ENCODE peak calls at places on chromosomes 3 and 15, in eight cellular contexts. One of them, this sample, is unnamed.

GRCh38 chr3:186746008-186746407 is 28.8 kb downstream of the KNG1 start:
- DNase-seq in K562: peak; percentile 41
- DNase-seq in esophagus muscularis mucosa: no peak
- DNase-seq in OCI-LY7: no peak
- DNase-seq in body of pancreas: no peak
- DNase-seq in esophagus squamous epithelium: no peak
- DNase-seq in sigmoid colon: no peak
- DNase-seq in heart right ventricle: peak; percentile 26
- DNase-seq in this sample: no peak

GRCh38 chr3:149473314-149473990 is 1.0 kb upstream of the TM4SF4 start:
- DNase-seq in esophagus squamous epithelium: peak; percentile 7
- DNase-seq in sigmoid colon: no peak
- DNase-seq in esophagus muscularis mucosa: no peak
- DNase-seq in body of pancreas: peak; percentile 75
- DNase-seq in heart right ventricle: no peak
- DNase-seq in K562: no peak
- DNase-seq in OCI-LY7: no peak
- DNase-seq in this sample: peak; percentile 33

GRCh38 chr3:41365973-41366372 is 166.7 kb downstream of the CTNNB1 start:
- DNase-seq in heart right ventricle: no peak
- DNase-seq in esophagus squamous epithelium: no peak
- DNase-seq in OCI-LY7: no peak
- DNase-seq in esophagus muscularis mucosa: no peak
- DNase-seq in sigmoid colon: no peak
- DNase-seq in K562: no peak
- DNase-seq in body of pancreas: no peak
- DNase-seq in this sample: no peak

GRCh38 chr3:32200490-32200889 is 38.0 kb upstream of the CMTM8 start:
- DNase-seq in K562: no peak
- DNase-seq in heart right ventricle: peak; percentile 89
- DNase-seq in esophagus squamous epithelium: no peak
- DNase-seq in OCI-LY7: no peak
- DNase-seq in sigmoid colon: peak; percentile 89
- DNase-seq in body of pancreas: peak; percentile 35
- DNase-seq in esophagus muscularis mucosa: no peak
- DNase-seq in this sample: no peak

GRCh38 chr3:9397911-9398714 is 698 bp downstream of the SETD5 start:
- DNase-seq in heart right ventricle: peak; percentile 47
- DNase-seq in K562: peak; percentile 27
- DNase-seq in body of pancreas: peak; percentile 67
- DNase-seq in esophagus squamous epithelium: no peak
- DNase-seq in OCI-LY7: peak; percentile 38
- DNase-seq in sigmoid colon: peak; percentile 79
- DNase-seq in esophagus muscularis mucosa: no peak
- DNase-seq in this sample: peak; percentile 13

GRCh38 chr15:90583471-90584252 is 53.9 kb downstream of the CRTC3 start:
- DNase-seq in esophagus squamous epithelium: no peak
- DNase-seq in OCI-LY7: peak; percentile 13
- DNase-seq in body of pancreas: no peak
- DNase-seq in K562: no peak
- DNase-seq in sigmoid colon: no peak
- DNase-seq in esophagus muscularis mucosa: no peak
- DNase-seq in heart right ventricle: no peak
- DNase-seq in this sample: no peak

GRCh38 chr3:77071806-77072205 is 31.9 kb downstream of the ROBO2 start:
- DNase-seq in heart right ventricle: no peak
- DNase-seq in OCI-LY7: no peak
- DNase-seq in esophagus squamous epithelium: no peak
- DNase-seq in esophagus muscularis mucosa: no peak
- DNase-seq in body of pancreas: no peak
- DNase-seq in sigmoid colon: no peak
- DNase-seq in K562: no peak
- DNase-seq in this sample: no peak

GRCh38 chr3:11288786-11289637 is 16.8 kb downstream of the ATG7 start:
- DNase-seq in esophagus squamous epithelium: no peak
- DNase-seq in body of pancreas: no peak
- DNase-seq in OCI-LY7: no peak
- DNase-seq in K562: peak; percentile 69
- DNase-seq in heart right ventricle: peak; percentile 25
- DNase-seq in sigmoid colon: no peak
- DNase-seq in esophagus muscularis mucosa: no peak
- DNase-seq in this sample: no peak

GRCh38 chr3:36219398-36219797 is 160.9 kb upstream of the STAC start:
- DNase-seq in esophagus muscularis mucosa: no peak
- DNase-seq in K562: no peak
- DNase-seq in OCI-LY7: no peak
- DNase-seq in sigmoid colon: no peak
- DNase-seq in esophagus squamous epithelium: no peak
- DNase-seq in heart right ventricle: no peak
- DNase-seq in body of pancreas: no peak
- DNase-seq in this sample: no peak

GRCh38 chr15:94205366-94205765 is 26.0 kb upstream of the MCTP2 start:
- DNase-seq in body of pancreas: no peak
- DNase-seq in sigmoid colon: no peak
- DNase-seq in K562: no peak
- DNase-seq in heart right ventricle: no peak
- DNase-seq in OCI-LY7: no peak
- DNase-seq in esophagus squamous epithelium: no peak
- DNase-seq in esophagus muscularis mucosa: no peak
- DNase-seq in this sample: no peak

GRCh38 chr3:160296591-160296990 is 71.4 kb downstream of the C3orf80 start:
- DNase-seq in esophagus squamous epithelium: no peak
- DNase-seq in sigmoid colon: no peak
- DNase-seq in heart right ventricle: no peak
- DNase-seq in esophagus muscularis mucosa: no peak
- DNase-seq in body of pancreas: no peak
- DNase-seq in K562: no peak
- DNase-seq in OCI-LY7: no peak
- DNase-seq in this sample: no peak

GRCh38 chr3:24650839-24651238 is 156.2 kb upstream of the THRB start:
- DNase-seq in body of pancreas: no peak
- DNase-seq in esophagus muscularis mucosa: no peak
- DNase-seq in esophagus squamous epithelium: no peak
- DNase-seq in OCI-LY7: no peak
- DNase-seq in sigmoid colon: no peak
- DNase-seq in K562: no peak
- DNase-seq in heart right ventricle: no peak
- DNase-seq in this sample: no peak

GRCh38 chr3:12187448-12188327 is 29.0 kb upstream of the TIMP4 start:
- DNase-seq in sigmoid colon: no peak
- DNase-seq in heart right ventricle: no peak
- DNase-seq in esophagus squamous epithelium: no peak
- DNase-seq in body of pancreas: no peak
- DNase-seq in K562: no peak
- DNase-seq in esophagus muscularis mucosa: peak; percentile 89
- DNase-seq in OCI-LY7: no peak
- DNase-seq in this sample: no peak

GRCh38 chr15:78947506-78947905 is 2.7 kb upstream of the CTSH start:
- DNase-seq in heart right ventricle: no peak
- DNase-seq in OCI-LY7: no peak
- DNase-seq in esophagus squamous epithelium: no peak
- DNase-seq in esophagus muscularis mucosa: no peak
- DNase-seq in sigmoid colon: no peak
- DNase-seq in body of pancreas: no peak
- DNase-seq in K562: no peak
- DNase-seq in this sample: no peak

GRCh38 chr15:97909291-97909891 is 51.1 kb upstream of the ARRDC4 start:
- DNase-seq in heart right ventricle: peak; percentile 48
- DNase-seq in body of pancreas: peak; percentile 77
- DNase-seq in esophagus squamous epithelium: peak; percentile 2
- DNase-seq in esophagus muscularis mucosa: no peak
- DNase-seq in sigmoid colon: peak; percentile 79
- DNase-seq in K562: peak; percentile 63
- DNase-seq in OCI-LY7: peak; percentile 51
- DNase-seq in this sample: no peak

GRCh38 chr3:123559040-123559861 is 25.6 kb downstream of the HACD2 start:
- DNase-seq in K562: peak; percentile 41
- DNase-seq in sigmoid colon: no peak
- DNase-seq in OCI-LY7: peak; percentile 66
- DNase-seq in esophagus muscularis mucosa: no peak
- DNase-seq in body of pancreas: peak; percentile 10
- DNase-seq in heart right ventricle: no peak
- DNase-seq in esophagus squamous epithelium: no peak
- DNase-seq in this sample: no peak

GRCh38 chr3:182516597-182517336 is 276.5 kb upstream of the ATP11B start:
- DNase-seq in OCI-LY7: peak; percentile 22
- DNase-seq in esophagus squamous epithelium: no peak
- DNase-seq in esophagus muscularis mucosa: no peak
- DNase-seq in K562: no peak
- DNase-seq in heart right ventricle: no peak
- DNase-seq in sigmoid colon: no peak
- DNase-seq in body of pancreas: no peak
- DNase-seq in this sample: no peak

GRCh38 chr15:88791637-88792036 is 11.6 kb upstream of the ACAN start:
- DNase-seq in OCI-LY7: no peak
- DNase-seq in esophagus muscularis mucosa: no peak
- DNase-seq in heart right ventricle: no peak
- DNase-seq in sigmoid colon: no peak
- DNase-seq in K562: no peak
- DNase-seq in body of pancreas: no peak
- DNase-seq in esophagus squamous epithelium: no peak
- DNase-seq in this sample: no peak

GRCh38 chr3:157508461-157508860 is 5.2 kb upstream of the VEPH1 start:
- DNase-seq in esophagus muscularis mucosa: no peak
- DNase-seq in esophagus squamous epithelium: no peak
- DNase-seq in sigmoid colon: no peak
- DNase-seq in OCI-LY7: no peak
- DNase-seq in K562: no peak
- DNase-seq in body of pancreas: no peak
- DNase-seq in heart right ventricle: no peak
- DNase-seq in this sample: no peak

GRCh38 chr15:33047077-33047476 is 147.4 kb downstream of the FMN1 start:
- DNase-seq in esophagus muscularis mucosa: no peak
- DNase-seq in OCI-LY7: no peak
- DNase-seq in esophagus squamous epithelium: no peak
- DNase-seq in K562: no peak
- DNase-seq in body of pancreas: no peak
- DNase-seq in sigmoid colon: no peak
- DNase-seq in heart right ventricle: no peak
- DNase-seq in this sample: no peak
- H3K9me3 ChIP-seq in esophagus muscularis mucosa: no peaks in the 10 kb centered on the region
- H3K9me3 ChIP-seq in OCI-LY7: peaks cover 19% of the 10 kb centered on the region
- H3K9me3 ChIP-seq in esophagus squamous epithelium: no peaks in the 10 kb centered on the region
- H3K9me3 ChIP-seq in K562: no peaks in the 10 kb centered on the region
- H3K9me3 ChIP-seq in body of pancreas: no peaks in the 10 kb centered on the region
- H3K9me3 ChIP-seq in sigmoid colon: no peaks in the 10 kb centered on the region
- H3K9me3 ChIP-seq in heart right ventricle: peaks cover 17% of the 10 kb centered on the region
- H3K9me3 ChIP-seq in this sample: no peaks in the 10 kb centered on the region

GRCh38 chr15:51533672-51534398 is 88.7 kb downstream of the DMXL2 start:
- DNase-seq in sigmoid colon: no peak
- DNase-seq in esophagus squamous epithelium: no peak
- DNase-seq in esophagus muscularis mucosa: no peak
- DNase-seq in OCI-LY7: no peak
- DNase-seq in K562: no peak
- DNase-seq in heart right ventricle: no peak
- DNase-seq in body of pancreas: no peak
- DNase-seq in this sample: no peak

GRCh38 chr15:51536965-51537574 is 85.5 kb downstream of the DMXL2 start:
- DNase-seq in esophagus squamous epithelium: no peak
- DNase-seq in heart right ventricle: no peak
- DNase-seq in OCI-LY7: peak; percentile 8
- DNase-seq in sigmoid colon: no peak
- DNase-seq in K562: peak; percentile 21
- DNase-seq in esophagus muscularis mucosa: no peak
- DNase-seq in body of pancreas: no peak
- DNase-seq in this sample: no peak
- TF ChIP-seq CTCF in esophagus squamous epithelium: no peak
- TF ChIP-seq CTCF in heart right ventricle: peak; percentile 29
- TF ChIP-seq CTCF in OCI-LY7: peak; percentile 76
- TF ChIP-seq CTCF in sigmoid colon: peak; percentile 40
- TF ChIP-seq CTCF in K562: peak; percentile 56
- TF ChIP-seq CTCF in esophagus muscularis mucosa: peak; percentile 27
- TF ChIP-seq CTCF in body of pancreas: peak; percentile 42
- TF ChIP-seq CTCF in this sample: no peak

GRCh38 chr15:27124287-27124830 is 153.4 kb downstream of the GABRG3 start:
- DNase-seq in esophagus muscularis mucosa: peak; percentile 91
- DNase-seq in K562: peak; percentile 75
- DNase-seq in heart right ventricle: no peak
- DNase-seq in esophagus squamous epithelium: no peak
- DNase-seq in body of pancreas: no peak
- DNase-seq in sigmoid colon: no peak
- DNase-seq in OCI-LY7: no peak
- DNase-seq in this sample: no peak
- H3K27ac ChIP-seq in esophagus muscularis mucosa: no peak overlapping the region
- H3K27ac ChIP-seq in K562: peak overlapping the region; percentile 86
- H3K27ac ChIP-seq in heart right ventricle: no peak overlapping the region
- H3K27ac ChIP-seq in esophagus squamous epithelium: no peak overlapping the region
- H3K27ac ChIP-seq in body of pancreas: no peak overlapping the region
- H3K27ac ChIP-seq in sigmoid colon: no peak overlapping the region
- H3K27ac ChIP-seq in OCI-LY7: no peak overlapping the region
- H3K27ac ChIP-seq in this sample: no peak overlapping the region

DNA sequence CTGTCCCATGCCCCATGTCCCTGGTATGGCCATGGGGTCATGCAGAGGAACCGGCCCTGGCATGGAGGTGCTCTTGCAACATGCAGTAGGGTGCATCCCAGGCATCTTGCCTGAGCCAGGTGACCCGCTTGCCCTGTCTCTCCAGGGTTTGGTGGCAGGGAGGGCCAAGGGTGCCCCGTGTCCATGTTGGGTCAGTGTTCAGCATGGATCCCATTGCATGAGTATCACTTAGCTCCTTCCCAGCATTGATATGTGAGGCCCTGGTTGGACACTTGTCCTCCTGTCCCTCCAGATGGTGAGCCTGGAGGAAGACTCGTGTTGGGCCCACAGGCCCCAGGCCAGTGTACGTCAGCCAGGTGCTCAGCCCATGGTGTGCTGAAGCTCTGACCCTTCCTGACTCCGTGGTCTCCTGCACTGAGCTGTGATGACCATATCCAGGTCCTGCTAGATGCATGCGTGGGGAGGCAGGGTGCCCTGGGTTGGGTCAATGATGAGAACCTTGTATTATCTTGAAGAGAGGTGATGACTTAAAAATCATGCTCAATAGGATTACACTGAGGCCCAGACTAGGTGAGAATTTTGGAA is 205.0 kb downstream of the UBE3A start:
- DNase-seq in heart right ventricle: no peak
- DNase-seq in esophagus muscularis mucosa: no peak
- DNase-seq in K562: no peak
- DNase-seq in OCI-LY7: no peak
- DNase-seq in esophagus squamous epithelium: no peak
- DNase-seq in body of pancreas: no peak
- DNase-seq in sigmoid colon: no peak
- DNase-seq in this sample: no peak
- H3K9me3 ChIP-seq in heart right ventricle: peaks cover 91% of the 10 kb centered on the region
- H3K9me3 ChIP-seq in esophagus muscularis mucosa: no peaks in the 10 kb centered on the region
- H3K9me3 ChIP-seq in K562: no peaks in the 10 kb centered on the region
- H3K9me3 ChIP-seq in OCI-LY7: no peaks in the 10 kb centered on the region
- H3K9me3 ChIP-seq in esophagus squamous epithelium: no peaks in the 10 kb centered on the region
- H3K9me3 ChIP-seq in body of pancreas: no peaks in the 10 kb centered on the region
- H3K9me3 ChIP-seq in sigmoid colon: no peaks in the 10 kb centered on the region
- H3K9me3 ChIP-seq in this sample: no peaks in the 10 kb centered on the region

This sample was measured in thoracic aorta.